ENCODE peak calls at places on chromosome 2, in four cellular contexts. P is SK-N-SH, F is GM12878, N is K562. X is an unnamed sample.

GRCh38 chr2:11411768-11412448 is 54.1 kb downstream of the E2F6 start:
- DNase-seq in P (peak), F (no peak), N (peak), X (peak)

GRCh38 chr2:65300134-65300771 is 72.6 kb downstream of the ACTR2 start:
- DNase-seq in P (no peak), F (no peak), N (no peak), X (no peak)

GRCh38 chr2:119219873-119220272 is 3.8 kb upstream of the STEAP3 start:
- DNase-seq in P (no peak), F (no peak), N (no peak), X (no peak)

GRCh38 chr2:135317375-135317774 is 213.6 kb downstream of the ZRANB3 start:
- DNase-seq in P (no peak), F (no peak), N (no peak), X (no peak)

GRCh38 chr2:160406591-160407392 is 86.8 kb downstream of the RBMS1 start:
- DNase-seq in P (peak), F (no peak), N (no peak), X (no peak)

GRCh38 chr2:55159037-55159651 is 72.9 kb downstream of the CLHC1 start:
- DNase-seq in P (no peak), F (no peak), N (peak), X (no peak)

GRCh38 chr2:206092297-206092696 is 6.3 kb upstream of the INO80D start:
- DNase-seq in P (no peak), F (no peak), N (no peak), X (no peak)

GRCh38 chr2:86383844-86384243 is 46.4 kb upstream of the REEP1 start:
- DNase-seq in P (no peak), F (no peak), N (no peak), X (no peak)

GRCh38 chr2:219687266-219687665 is 59.8 kb downstream of the SLC4A3 start:
- DNase-seq in P (no peak), F (no peak), N (peak), X (no peak)

GRCh38 chr2:26693287-26693849 is 846 bp downstream of the KCNK3 start:
- DNase-seq in P (peak), F (no peak), N (no peak), X (no peak)

GRCh38 chr2:213098612-213099011 is 52.8 kb downstream of the IKZF2 start:
- DNase-seq in P (no peak), F (no peak), N (no peak), X (no peak)

GRCh38 chr2:33104726-33105125 is 158.0 kb downstream of the LTBP1 start:
- DNase-seq in P (no peak), F (no peak), N (peak), X (no peak)

GRCh38 chr2:174259981-174260380 is 11.6 kb upstream of the OLA1 start:
- DNase-seq in P (no peak), F (no peak), N (no peak), X (no peak)

GRCh38 chr2:96638144-96639121 is at the start of gene KANSL3:
- DNase-seq in P (peak), F (peak), N (peak), X (peak)

GRCh38 chr2:186909095-186909494 is 60.1 kb upstream of the ZSWIM2 start:
- DNase-seq in P (no peak), F (no peak), N (no peak), X (no peak)

GRCh38 chr2:173865976-173866857 is 99.0 kb downstream of the SP3 start:
- DNase-seq in P (no peak), F (no peak), N (no peak), X (no peak)

GRCh38 chr2:128291161-128291843 is 27.4 kb downstream of the HS6ST1 start:
- DNase-seq in P (no peak), F (no peak), N (no peak), X (no peak)

GRCh38 chr2:10882568-10882967 is 29.2 kb upstream of the KCNF1 start:
- DNase-seq in P (no peak), F (no peak), N (no peak), X (no peak)

GRCh38 chr2:115529627-115530026 is 1087.2 kb downstream of the DPP10 start:
- DNase-seq in P (no peak), F (no peak), N (no peak), X (no peak)
- TF ChIP-seq USF1 in P (no peak), F (no peak), N (no peak), X (no peak)

DNA sequence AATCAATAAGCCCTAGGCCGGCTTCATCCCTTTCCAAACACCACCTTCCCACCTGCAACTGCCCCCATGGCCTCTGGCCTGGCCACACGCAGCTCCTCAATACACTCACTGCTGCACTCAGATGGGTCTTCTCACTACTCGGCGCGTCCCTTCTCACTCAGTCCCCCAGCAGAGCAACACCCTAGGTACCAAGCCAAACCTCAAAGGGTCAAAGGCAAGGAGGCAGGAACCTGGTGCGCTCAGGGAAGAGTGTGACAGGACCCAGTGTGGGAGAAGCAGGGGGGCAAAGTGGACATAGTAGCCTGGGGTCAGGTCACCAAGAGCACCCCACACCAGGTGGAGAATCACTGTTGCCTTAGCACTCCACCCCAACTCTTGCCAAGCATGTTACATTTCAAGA is 90.6 kb downstream of the TTC32 start:
- DNase-seq in P (no peak), F (no peak), N (no peak), X (no peak)
- TF ChIP-seq USF1 in P (no peak), F (no peak), N (no peak), X (no peak)

GRCh38 chr2:223744580-223744979 is 92.8 kb downstream of the AP1S3 start:
- DNase-seq in P (no peak), F (no peak), N (peak), X (no peak)
- TF ChIP-seq USF1 in P (no peak), F (no peak), N (no peak), X (no peak)

DNA sequence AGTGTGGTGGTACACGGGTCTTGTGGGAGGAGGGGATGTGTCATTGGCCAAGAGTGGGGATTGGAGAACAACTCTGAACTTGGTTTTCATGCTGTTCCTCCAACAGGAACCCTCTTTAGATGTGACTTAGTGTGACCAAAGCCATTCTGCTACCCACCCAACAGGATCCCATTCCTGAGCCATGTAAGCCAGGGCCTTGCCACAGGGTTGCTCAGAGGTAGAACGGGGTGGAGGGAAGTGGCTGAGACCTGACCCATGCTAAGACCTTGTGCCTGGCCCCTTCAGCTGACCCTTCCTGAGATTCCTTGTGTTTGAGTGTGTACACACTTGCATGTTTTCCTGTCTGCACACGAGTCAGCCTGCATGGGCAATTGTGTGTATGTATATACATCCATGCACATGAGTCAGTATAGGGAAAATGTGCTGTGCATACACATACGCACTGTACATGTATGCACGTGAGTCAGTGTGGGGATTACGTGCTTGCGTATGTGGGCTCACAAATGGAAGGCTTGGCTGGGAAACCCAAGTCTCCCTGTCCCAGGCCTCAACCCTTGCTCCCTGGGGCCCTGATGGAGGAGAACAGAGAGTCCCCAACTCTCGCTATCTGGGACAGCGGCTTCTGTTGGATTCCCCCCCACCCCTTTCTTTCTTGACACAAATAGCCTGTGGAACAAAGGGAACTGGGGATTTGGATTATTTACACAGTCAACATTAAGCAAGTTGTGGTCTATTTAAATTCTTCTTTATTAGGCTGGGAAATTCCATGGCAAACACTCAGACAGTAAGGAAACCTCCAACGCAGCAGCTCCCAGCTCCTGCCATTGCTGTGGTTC is 339.8 kb downstream of the DYSF start:
- DNase-seq in P (no peak), F (no peak), N (no peak), X (no peak)
- TF ChIP-seq USF1 in P (no peak), F (no peak), N (no peak), X (no peak)

DNA sequence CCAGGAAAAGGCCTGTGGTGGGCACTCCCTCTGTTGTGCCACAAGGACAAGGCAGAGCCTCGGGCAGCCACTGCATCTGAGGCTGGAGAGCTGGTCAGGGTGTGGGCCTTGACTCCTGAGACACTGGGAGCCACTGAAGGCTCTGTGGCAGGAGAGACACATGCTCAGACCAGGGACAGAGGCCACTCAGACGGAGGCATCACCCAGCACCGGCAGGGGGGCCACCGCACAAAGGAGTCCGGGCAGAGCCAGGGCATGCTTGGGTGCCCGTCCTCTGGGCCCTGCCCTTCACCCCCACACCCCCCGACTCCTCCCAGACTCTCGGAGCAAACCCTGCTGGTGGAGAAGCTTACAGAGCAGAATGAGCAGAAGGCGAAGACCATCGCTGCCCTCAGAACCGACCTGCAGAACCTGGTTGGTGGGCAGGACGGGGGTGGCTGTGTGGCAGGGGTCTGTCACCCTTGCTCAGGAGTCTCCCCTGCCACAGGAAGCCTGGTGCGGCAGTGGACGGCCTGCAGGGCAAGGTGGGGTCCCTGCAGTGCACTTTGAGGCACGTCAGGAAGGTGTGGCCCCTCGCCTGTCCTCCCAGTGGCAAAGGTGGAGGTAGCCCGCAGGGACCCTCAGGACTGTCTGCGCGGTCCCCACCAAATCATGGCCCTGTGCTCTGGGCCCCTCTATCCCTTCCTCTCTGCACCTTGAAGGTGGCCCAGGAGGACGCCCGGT is 26.0 kb downstream of the CROCC2 start:
- DNase-seq in P (peak), F (no peak), N (no peak), X (peak)
- TF ChIP-seq USF1 in P (no peak), F (no peak), N (no peak), X (no peak)

GRCh38 chr2:162734866-162735265 is 103.7 kb downstream of the KCNH7 start:
- DNase-seq in P (no peak), F (peak), N (no peak), X (no peak)

GRCh38 chr2:162734287-162734686 is 104.3 kb downstream of the KCNH7 start:
- DNase-seq in P (no peak), F (no peak), N (no peak), X (no peak)

GRCh38 chr2:162732946-162733698 is 105.4 kb downstream of the KCNH7 start:
- DNase-seq in P (no peak), F (peak), N (no peak), X (no peak)

GRCh38 chr2:162729469-162729868 is 109.1 kb downstream of the KCNH7 start:
- DNase-seq in P (no peak), F (no peak), N (no peak), X (no peak)

DNA sequence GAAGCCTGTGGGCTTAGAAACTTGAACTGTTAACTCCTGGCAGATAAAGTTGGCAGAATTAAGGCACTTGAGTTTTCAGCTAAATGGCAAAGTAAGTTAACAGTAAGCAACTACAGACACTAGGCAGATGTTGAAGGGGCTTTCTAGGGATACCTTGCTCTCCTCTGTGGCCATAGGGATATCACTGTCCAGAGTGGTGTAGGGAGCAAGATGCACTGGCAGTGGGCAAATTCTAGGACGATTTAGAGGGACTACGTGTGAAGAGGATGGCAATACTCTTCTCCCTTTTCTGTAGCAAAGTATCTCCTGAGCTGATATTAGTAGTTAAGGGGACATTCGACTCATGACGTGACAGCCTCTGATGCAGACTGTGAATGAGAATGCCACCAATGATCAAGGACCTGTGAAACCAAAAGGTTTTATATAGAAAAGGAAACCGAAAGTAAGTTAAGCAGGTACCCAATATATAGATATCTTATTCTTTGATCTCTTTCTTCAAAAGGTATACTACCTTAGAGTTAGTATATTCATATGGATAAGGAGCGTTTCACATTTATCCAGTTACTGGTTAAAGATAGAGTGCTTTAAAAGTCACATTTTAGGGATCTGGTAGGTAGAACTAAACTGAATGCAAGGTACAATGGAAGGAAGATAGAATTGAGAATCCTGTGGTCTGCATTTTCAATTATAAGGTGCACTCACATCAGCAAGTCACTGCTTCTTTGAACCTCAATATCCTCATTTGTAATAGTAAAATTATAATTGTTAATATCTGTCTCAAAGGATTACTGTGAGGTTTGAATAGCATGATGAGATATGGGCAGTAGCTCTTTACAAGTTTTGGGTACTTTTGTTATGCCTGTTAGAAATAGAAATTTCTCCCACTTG is 106.4 kb downstream of the KCNH7 start:
- DNase-seq in P (no peak), F (peak), N (no peak), X (no peak)
- TF ChIP-seq USF1 in P (no peak), F (no peak), N (no peak), X (no peak)

DNA sequence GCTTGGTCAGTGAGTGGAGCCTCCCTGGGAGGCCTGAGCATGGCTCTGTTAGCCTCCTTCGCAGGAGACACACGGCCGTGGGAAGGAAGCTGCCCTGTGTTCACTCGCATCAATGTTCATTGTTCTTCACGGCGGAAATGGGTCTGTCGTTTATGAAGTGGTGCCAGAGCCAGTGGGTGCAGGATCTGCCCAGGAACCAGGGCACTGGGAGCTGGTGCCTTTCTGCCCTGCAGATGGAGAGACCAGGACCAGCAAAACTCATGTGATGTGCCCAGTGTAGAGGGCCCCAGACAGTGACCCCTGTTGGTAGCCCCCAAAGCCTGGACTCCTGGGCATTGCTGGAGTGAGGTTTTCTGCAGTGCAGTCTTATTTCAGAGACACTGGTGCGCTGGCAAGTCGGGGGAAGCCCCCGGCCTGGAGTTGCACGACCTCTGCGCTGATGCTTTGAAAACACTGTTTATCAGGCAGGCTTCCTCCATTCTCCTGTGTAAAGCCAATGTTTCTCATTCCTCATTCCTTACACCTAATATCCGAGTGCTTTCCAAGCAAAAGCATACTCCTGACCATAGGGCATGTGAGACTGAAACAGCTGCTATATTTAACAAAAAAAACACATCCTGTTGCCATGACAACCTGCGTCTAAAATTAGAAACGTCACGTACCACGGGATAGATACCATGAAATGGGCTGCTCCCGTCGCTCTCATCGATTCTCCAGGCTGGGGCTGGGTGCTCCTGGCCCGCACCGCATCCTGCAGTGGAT is 268.6 kb downstream of the NDUFA10 start:
- DNase-seq in P (no peak), F (no peak), N (no peak), X (no peak)
- TF ChIP-seq USF1 in P (no peak), F (no peak), N (no peak), X (no peak)

GRCh38 chr2:177549171-177549570 is 156.6 kb downstream of the AGPS start:
- DNase-seq in P (peak), F (no peak), N (no peak), X (no peak)
- TF ChIP-seq USF1 in P (no peak), F (no peak), N (no peak), X (no peak)

GRCh38 chr2:63842149-63843061 is 709 bp downstream of the UGP2 start:
- DNase-seq in P (peak), F (no peak), N (peak), X (no peak)
- TF ChIP-seq USF1 in P (no peak), F (no peak), N (no peak), X (no peak)